ENCODE peak calls at places on chromosomes 3 and 15, in ten cellular contexts. P is AG08395, S is cardiac septum, C is type B pancreatic cell, T is C1 segment of cervical spinal cord, Q is left cardiac atrium, X is LoVo, E is testis, V is nephron progenitor cell, A is HEK293T. D is an unnamed sample.

GRCh38 chr3:71008350-71008923 is 575.1 kb downstream of the FOXP1 start:
- DNase-seq in V (no peak), S (no peak), Q (no peak), X (no peak), T (no peak), A (no peak), C (no peak), P (no peak), E (no peak), D (no peak)

GRCh38 chr3:124837730-124838186 is 49.4 kb downstream of the ITGB5 start:
- DNase-seq in E (peak), P (peak), A (no peak), T (no peak), X (no peak), C (no peak), V (peak), S (no peak), Q (peak), D (no peak)

GRCh38 chr3:66555214-66555844 is 54.5 kb upstream of the LRIG1 start:
- DNase-seq in V (no peak), X (peak), P (no peak), T (no peak), S (no peak), C (no peak), E (no peak), A (no peak), Q (no peak), D (no peak)

GRCh38 chr3:106337116-106337515 is 468.3 kb upstream of the CBLB start:
- DNase-seq in Q (no peak), X (no peak), V (no peak), A (no peak), T (no peak), C (no peak), S (no peak), E (no peak), P (no peak), D (no peak)

GRCh38 chr3:129490273-129490675 is 38.2 kb upstream of the RHO start:
- DNase-seq in S (peak), P (peak), E (peak), A (peak), X (peak), V (peak), Q (peak), C (peak), T (peak), D (peak)

GRCh38 chr15:30979457-30979856 is 12.0 kb downstream of the MTMR10 start:
- DNase-seq in Q (no peak), V (no peak), P (no peak), A (no peak), S (no peak), E (no peak), X (no peak), T (no peak), C (no peak), D (no peak)

GRCh38 chr15:96093063-96093462 is 237.4 kb upstream of the NR2F2 start:
- DNase-seq in Q (no peak), C (no peak), P (no peak), S (no peak), X (no peak), T (no peak), E (no peak), A (no peak), V (no peak), D (no peak)

GRCh38 chr3:58617338-58617761 is 40.2 kb upstream of the FAM107A start:
- DNase-seq in E (peak), Q (no peak), C (no peak), P (no peak), S (no peak), A (no peak), T (no peak), X (no peak), V (peak), D (no peak)

GRCh38 chr3:52063026-52063723 is 6.8 kb upstream of the DUSP7 start:
- DNase-seq in Q (no peak), V (no peak), X (no peak), C (no peak), E (no peak), S (no peak), A (no peak), P (no peak), T (no peak), D (no peak)

GRCh38 chr3:183353421-183353820 is 75.0 kb downstream of the MCF2L2 start:
- DNase-seq in P (no peak), Q (no peak), S (no peak), X (no peak), E (no peak), V (no peak), A (no peak), T (no peak), C (no peak), D (no peak)

GRCh38 chr15:79121571-79121970 is 31.0 kb upstream of the RASGRF1 start:
- DNase-seq in X (no peak), P (no peak), Q (no peak), S (no peak), V (no peak), T (no peak), A (no peak), C (no peak), E (no peak), D (no peak)

GRCh38 chr3:107367353-107367752 is 9.9 kb upstream of the CCDC54 start:
- DNase-seq in T (no peak), E (no peak), S (no peak), V (no peak), A (no peak), C (no peak), X (no peak), P (peak), Q (no peak), D (peak)

GRCh38 chr3:71360170-71360569 is 223.4 kb downstream of the FOXP1 start:
- DNase-seq in P (no peak), Q (no peak), X (no peak), V (no peak), S (no peak), E (no peak), T (no peak), C (no peak), A (no peak), D (no peak)

D was measured in HFF-Myc.